ENCODE peak calls at places on chromosomes 7 and 10, in five cellular contexts. Y is PC-9, D is HFF-Myc, M is endothelial cell, U is psoas muscle. F is an unnamed sample.
A peak's percentile ranks its signal among the peaks of the same experiment; 100 is the strongest.

GRCh38 chr7:120658516-120658915 is 199.4 kb downstream of the TSPAN12 start:
- DNase-seq in D (no peak), M (no peak), Y (no peak), U (no peak), F (no peak)

GRCh38 chr10:80411267-80411668 is 2.9 kb downstream of the PRXL2A start:
- DNase-seq in M (no peak), Y (no peak), D (no peak), U (no peak), F (peak; percentile 28)

GRCh38 chr7:78736548-78736947 is 716.9 kb downstream of the MAGI2 start:
- DNase-seq in D (no peak), Y (no peak), U (no peak), M (no peak), F (no peak)

GRCh38 chr10:71262027-71262426 is 49.7 kb downstream of the UNC5B start:
- DNase-seq in U (no peak), M (no peak), D (no peak), Y (no peak), F (no peak)

GRCh38 chr10:89297791-89298190 is 4.1 kb upstream of the IFIT2 start:
- DNase-seq in Y (no peak), U (no peak), D (no peak), M (no peak), F (no peak)

GRCh38 chr7:105838273-105839141 is 37.9 kb downstream of the ATXN7L1 start:
- DNase-seq in Y (no peak), U (no peak), D (no peak), M (no peak), F (no peak)

GRCh38 chr10:103790580-103790979 is 64.8 kb downstream of the SH3PXD2A start:
- DNase-seq in M (no peak), Y (no peak), D (no peak), U (no peak), F (no peak)

GRCh38 chr7:15922002-15922401 is 235.5 kb upstream of the MEOX2 start:
- DNase-seq in M (no peak), Y (no peak), D (no peak), U (no peak), F (no peak)

GRCh38 chr7:112439476-112439875 is 10.8 kb upstream of the IFRD1 start:
- DNase-seq in U (no peak), Y (no peak), D (no peak), M (no peak), F (no peak)

GRCh38 chr7:123643495-123644428 is 11.9 kb upstream of the LMOD2 start:
- DNase-seq in Y (peak; percentile 70), D (peak; percentile 31), M (no peak), U (no peak), F (peak; percentile 29)

GRCh38 chr10:7272008-7272407 is 138.8 kb downstream of the SFMBT2 start:
- DNase-seq in D (no peak), Y (no peak), U (no peak), M (no peak), F (no peak)

GRCh38 chr7:30837581-30837980 is 66.4 kb downstream of the MINDY4 start:
- DNase-seq in Y (no peak), M (no peak), D (no peak), U (no peak), F (no peak)

GRCh38 chr10:78295242-78295641 is 261.6 kb downstream of the RPS24 start:
- DNase-seq in M (no peak), D (no peak), U (no peak), Y (no peak), F (no peak)

GRCh38 chr7:118222591-118222990 is 1.9 kb upstream of the ANKRD7 start:
- DNase-seq in Y (no peak), D (no peak), U (no peak), M (no peak), F (no peak)

GRCh38 chr10:15784662-15785300 is 65.1 kb upstream of the ITGA8 start:
- DNase-seq in Y (no peak), D (no peak), U (no peak), M (no peak), F (no peak)

GRCh38 chr7:113321201-113321600 is 202.8 kb upstream of the SMIM30 start:
- DNase-seq in D (no peak), U (no peak), Y (no peak), M (no peak), F (no peak)

GRCh38 chr10:118840071-118840775 is 85.5 kb upstream of the CACUL1 start:
- DNase-seq in D (no peak), U (no peak), Y (peak; percentile 78), M (no peak), F (peak; percentile 24)

GRCh38 chr10:16867556-16867955 is 50.3 kb upstream of the RSU1 start:
- DNase-seq in M (no peak), D (no peak), Y (no peak), U (no peak), F (no peak)

GRCh38 chr10:94066411-94066810 is 72.7 kb downstream of the PLCE1 start:
- DNase-seq in D (peak; percentile 21), Y (no peak), U (no peak), M (peak; percentile 54), F (no peak)

GRCh38 chr10:132580157-132580556 is 42.6 kb downstream of the INPP5A start:
- DNase-seq in M (no peak), Y (no peak), D (no peak), U (no peak), F (no peak)

GRCh38 chr10:132564690-132565089 is 27.1 kb downstream of the INPP5A start:
- DNase-seq in Y (no peak), U (no peak), M (no peak), D (no peak), F (no peak)

GRCh38 chr10:48572414-48572813 is 32.5 kb downstream of the ARHGAP22 start:
- DNase-seq in Y (no peak), M (no peak), D (no peak), U (no peak), F (no peak)

GRCh38 chr10:126060232-126060935 is 164.0 kb downstream of the FANK1 start:
- DNase-seq in Y (no peak), M (no peak), D (no peak), U (peak; percentile 72), F (no peak)

GRCh38 chr7:146772581-146772980 is 656.0 kb downstream of the CNTNAP2 start:
- DNase-seq in Y (no peak), U (no peak), D (no peak), M (peak; percentile 41), F (no peak)

GRCh38 chr7:20010877-20011276 is 206.3 kb downstream of the MACC1 start:
- DNase-seq in Y (peak; percentile 8), U (no peak), M (no peak), D (no peak), F (no peak)

GRCh38 chr7:88490161-88490560 is 183.5 kb upstream of the STEAP4 start:
- DNase-seq in D (no peak), M (no peak), Y (no peak), U (no peak), F (no peak)

GRCh38 chr10:74151057-74151878 is at the start of gene ADK:
- DNase-seq in M (peak; percentile 98), U (peak; percentile 100), Y (peak; percentile 89), D (peak; percentile 96), F (peak; percentile 100)
- TF ChIP-seq CTCF in M (no peak), U (peak; percentile 15), Y (peak; percentile 53), D (peak; percentile 31), F (no peak)

GRCh38 chr10:49619613-49620012 is 5.8 kb downstream of the CHAT start:
- DNase-seq in D (no peak), Y (no peak), M (no peak), U (peak; percentile 19), F (no peak)
- TF ChIP-seq CTCF in D (no peak), Y (no peak), M (peak; percentile 14), U (no peak), F (no peak)

GRCh38 chr7:98836811-98837631 is 32.8 kb downstream of the TMEM130 start:
- DNase-seq in U (no peak), Y (no peak), M (peak; percentile 61), D (no peak), F (peak; percentile 64)
- TF ChIP-seq CTCF in U (peak; percentile 37), Y (peak; percentile 84), M (peak; percentile 56), D (peak; percentile 81), F (peak; percentile 64)

GRCh38 chr7:38893061-38893460 is 15.9 kb downstream of the VPS41 start:
- DNase-seq in Y (no peak), U (no peak), M (no peak), D (no peak), F (peak; percentile 35)

GRCh38 chr7:38886265-38886664 is 22.7 kb downstream of the VPS41 start:
- DNase-seq in M (no peak), D (no peak), Y (no peak), U (no peak), F (peak; percentile 56)

GRCh38 chr7:38890597-38890996 is 18.4 kb downstream of the VPS41 start:
- DNase-seq in D (no peak), M (no peak), U (no peak), Y (no peak), F (no peak)

GRCh38 chr7:38889079-38889478 is 19.9 kb downstream of the VPS41 start:
- DNase-seq in U (no peak), M (no peak), D (no peak), Y (no peak), F (no peak)

GRCh38 chr7:38889872-38890432 is 19.0 kb downstream of the VPS41 start:
- DNase-seq in U (no peak), D (no peak), Y (no peak), M (no peak), F (no peak)
- TF ChIP-seq CTCF in U (peak; percentile 25), D (peak; percentile 8), Y (peak; percentile 63), M (peak; percentile 85), F (peak; percentile 12)

DNA sequence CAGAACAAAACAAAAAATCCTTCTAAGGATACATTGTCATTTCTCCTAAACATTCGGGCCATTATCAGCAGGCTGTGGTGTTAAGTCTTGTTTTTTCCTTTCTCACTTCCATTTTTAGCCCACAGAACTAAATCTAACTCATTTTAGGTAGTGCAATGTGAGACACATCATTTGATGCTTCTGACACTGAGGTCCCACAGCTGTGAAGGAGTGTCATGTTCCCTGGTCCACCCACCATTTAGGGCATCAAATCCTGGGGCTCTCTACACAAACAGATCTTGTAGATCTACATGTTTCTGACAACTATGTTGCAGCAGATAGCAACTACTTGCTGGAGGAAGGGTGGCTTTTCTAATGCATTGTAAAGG is 232.5 kb upstream of the IGFBP3 start:
- DNase-seq in U (no peak), Y (no peak), M (no peak), D (no peak), F (no peak)
- TF ChIP-seq CTCF in U (no peak), Y (no peak), M (no peak), D (no peak), F (no peak)